ENCODE peak calls at places on chromosomes 4 and X, in six cellular contexts. A is K562, L is HepG2, U is sigmoid colon, D is stomach, W is transverse colon. O is an unnamed sample.

GRCh38 chr4:139530833-139531427 is 25.1 kb downstream of the SETD7 start:
- DNase-seq in A (peak), D (peak), L (peak), W (peak), U (no peak), O (no peak)

GRCh38 chr4:15847746-15848145 is 69.6 kb downstream of the CD38 start:
- DNase-seq in D (no peak), A (no peak), L (no peak), W (no peak), U (no peak), O (no peak)

GRCh38 chr4:16582526-16582925 is 315.9 kb downstream of the LDB2 start:
- DNase-seq in U (no peak), W (no peak), D (no peak), L (no peak), A (peak), O (no peak)

GRCh38 chr4:38857354-38858096 is 908 bp upstream of the TLR6 start:
- DNase-seq in A (peak), U (no peak), W (peak), L (no peak), D (no peak), O (peak)

GRCh38 chr4:120915311-120915710 is 7.2 kb downstream of the PRDM5 start:
- DNase-seq in D (no peak), L (no peak), A (no peak), W (no peak), U (no peak), O (no peak)

GRCh38 chr4:1567519-1567807 is 116.7 kb downstream of the FAM53A start:
- DNase-seq in A (no peak), D (no peak), L (no peak), U (peak), W (no peak), O (no peak)

GRCh38 chr4:70559216-70559830 is 32.7 kb upstream of the AMBN start:
- DNase-seq in L (peak), U (no peak), W (peak), A (peak), D (peak), O (no peak)

GRCh38 chr4:182917182-182918043 is at the start of gene DCTD:
- DNase-seq in W (peak), L (peak), D (peak), A (peak), U (peak), O (peak)

GRCh38 chrX:29746326-29746725 is 469.0 kb upstream of the MAGEB2 start:
- DNase-seq in A (no peak), U (no peak), D (no peak), L (no peak), W (no peak), O (no peak)

GRCh38 chrX:16664059-16664458 is 14.1 kb downstream of the S100G start:
- DNase-seq in A (no peak), D (no peak), W (no peak), U (no peak), L (no peak), O (no peak)

GRCh38 chr4:168612435-168613139 is 115.7 kb downstream of the PALLD start:
- DNase-seq in L (no peak), U (no peak), D (no peak), W (no peak), A (no peak), O (no peak)

GRCh38 chr4:3644849-3645627 is 112.8 kb upstream of the LRPAP1 start:
- DNase-seq in D (no peak), L (no peak), W (no peak), A (peak), U (no peak), O (no peak)

GRCh38 chr4:147969573-147969972 is 237.7 kb downstream of the ARHGAP10 start:
- DNase-seq in U (no peak), L (no peak), A (no peak), D (no peak), W (no peak), O (no peak)

GRCh38 chr4:55729306-55730142 is 90.1 kb upstream of the EXOC1L start:
- DNase-seq in D (no peak), L (peak), A (peak), W (no peak), U (no peak), O (no peak)

GRCh38 chr4:55732864-55733263 is 86.7 kb upstream of the EXOC1L start:
- DNase-seq in L (no peak), W (no peak), U (no peak), D (no peak), A (no peak), O (no peak)

GRCh38 chr4:55736605-55737183 is 82.9 kb upstream of the EXOC1L start:
- DNase-seq in L (no peak), D (no peak), W (no peak), U (no peak), A (no peak), O (no peak)

GRCh38 chr4:55730143-55730931 is 89.3 kb upstream of the EXOC1L start:
- DNase-seq in L (no peak), A (peak), U (no peak), W (no peak), D (no peak), O (no peak)

DNA sequence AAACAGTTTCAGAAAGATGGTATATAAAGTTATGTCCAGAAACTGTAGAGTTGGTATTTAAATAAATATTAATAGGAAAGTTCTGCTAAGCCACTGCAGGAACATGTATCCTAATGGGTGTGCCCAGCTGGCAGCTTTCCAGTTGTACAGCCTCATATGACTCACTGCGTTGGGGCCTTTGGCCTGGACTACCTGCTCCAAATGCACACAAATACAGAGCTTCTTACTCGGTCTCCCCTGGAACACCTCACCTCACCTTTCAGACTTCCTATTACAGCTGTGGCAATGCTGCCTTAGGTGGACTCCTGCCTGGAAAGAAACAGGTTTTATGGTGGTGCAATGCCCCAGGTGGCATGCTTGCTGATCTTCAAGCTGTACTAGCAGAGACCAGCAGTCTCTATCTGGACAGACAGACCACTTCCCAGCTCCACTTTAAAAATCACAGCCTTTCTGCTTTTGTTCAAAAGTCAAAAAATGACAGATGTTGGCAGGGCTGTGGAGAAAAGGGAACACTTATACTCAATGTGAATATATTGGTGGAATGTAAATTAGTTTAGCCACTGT is 85.6 kb upstream of the EXOC1L start:
- DNase-seq in L (peak), A (peak), D (peak), W (peak), U (no peak), O (peak)
- H3K27ac ChIP-seq in L (no peak), A (peak), D (peak), W (peak), U (no peak), O (no peak)

GRCh38 chrX:153482376-153483015 is 12.1 kb upstream of the HAUS7 start:
- DNase-seq in U (no peak), W (no peak), D (no peak), A (no peak), L (no peak), O (no peak)
- TF ChIP-seq POLR2AphosphoS5 in U (no peak), W (no peak), D (no peak), A (no peak), L (no peak), O (no peak)

DNA sequence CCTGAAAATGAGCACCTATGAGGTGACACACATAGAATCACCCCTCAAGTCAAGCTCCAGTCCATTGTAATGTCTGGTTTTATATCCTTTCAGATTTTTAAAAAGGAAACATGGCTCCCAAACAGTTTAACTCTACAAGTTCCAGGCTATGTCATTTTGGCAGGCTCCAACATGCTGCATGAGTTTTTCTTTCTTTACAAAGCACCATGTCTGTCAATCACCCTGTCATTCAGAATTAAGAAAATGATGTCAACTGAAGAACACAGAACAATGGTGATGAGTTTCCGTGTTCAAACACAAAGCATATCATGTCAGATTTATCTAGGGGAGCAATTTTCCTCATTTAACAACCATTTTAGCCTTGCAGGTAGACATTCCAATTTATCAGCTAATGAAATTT is 106.5 kb downstream of the AMMECR1 start:
- DNase-seq in U (no peak), W (no peak), D (no peak), A (no peak), L (no peak), O (no peak)
- H3K27ac ChIP-seq in U (no peak), W (no peak), D (no peak), A (no peak), L (no peak), O (no peak)

DNA sequence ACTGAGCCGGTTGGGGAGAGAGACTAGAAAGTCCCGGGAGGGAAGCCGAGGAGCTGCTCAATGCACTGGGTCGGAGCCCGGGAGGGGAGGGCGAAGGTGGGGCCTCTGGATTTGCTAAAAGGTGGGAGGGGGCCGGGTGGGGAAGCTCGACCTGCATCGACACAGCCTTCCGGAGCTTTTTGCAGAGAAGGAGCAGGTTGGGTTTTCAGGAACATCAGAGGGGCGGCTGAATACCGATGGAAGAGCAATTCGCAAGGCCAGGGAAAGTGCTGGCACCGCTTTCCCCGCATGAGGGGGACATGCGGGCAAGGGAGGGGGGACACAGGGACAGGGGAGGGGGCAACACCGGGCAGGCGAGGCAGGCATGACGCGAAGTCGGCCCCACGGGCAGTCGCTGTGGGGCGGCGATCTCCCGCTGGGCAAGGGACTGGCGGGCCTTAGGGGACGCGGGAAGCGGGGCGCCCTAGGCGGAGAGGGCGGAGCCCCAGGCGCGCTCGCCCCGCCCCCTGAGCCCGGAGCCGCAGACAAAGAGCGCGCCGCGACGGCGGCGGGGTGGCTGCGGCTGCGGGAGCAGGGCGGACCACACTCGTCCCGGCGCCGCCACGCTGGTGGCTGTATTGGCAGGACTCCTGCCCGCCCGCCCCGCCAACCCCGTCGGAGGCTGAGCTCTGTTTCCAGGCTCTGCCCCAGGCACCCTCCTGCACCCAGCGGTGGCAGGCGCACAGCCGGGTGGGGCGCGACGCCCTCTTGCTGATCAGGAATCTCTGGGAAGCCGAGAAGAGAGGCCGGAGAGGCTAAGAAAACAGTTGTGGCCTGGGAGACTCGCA is 11.6 kb downstream of the PDZD4 start:
- DNase-seq in U (no peak), D (peak), W (peak), L (no peak), A (peak), O (no peak)
- TF ChIP-seq POLR2AphosphoS5 in U (no peak), D (no peak), W (no peak), L (no peak), A (no peak), O (no peak)